ENCODE peak calls at places on chromosomes 1 and 21, in nine cellular contexts. N, E, B, Q, G, C, F, T and H are unnamed samples.

GRCh38 chr1:165954940-165955339 is 127.5 kb downstream of the UCK2 start:
- DNase-seq in Q (no peak), C (no peak), G (no peak), E (no peak), T (peak; percentile 28), F (no peak), N (no peak), B (no peak), H (no peak)

GRCh38 chr1:236476019-236476418 is 47.8 kb upstream of the LGALS8 start:
- DNase-seq in N (no peak), B (no peak), F (no peak), C (no peak), T (no peak), G (no peak), Q (no peak), E (no peak), H (no peak)

GRCh38 chr1:34362949-34363348 is 186.2 kb downstream of the C1orf94 start:
- DNase-seq in E (no peak), T (peak; percentile 21), Q (no peak), B (no peak), N (no peak), C (no peak), F (no peak), G (no peak), H (no peak)

GRCh38 chr1:147647796-147648633 is 22.3 kb downstream of the ACP6 start:
- DNase-seq in E (no peak), G (no peak), Q (no peak), C (no peak), F (no peak), N (no peak), T (no peak), B (no peak), H (peak; percentile 59)

GRCh38 chr1:101236546-101237228 is at the start of gene S1PR1:
- DNase-seq in N (peak; percentile 26), G (peak; percentile 90), B (peak; percentile 80), F (peak; percentile 62), Q (no peak), C (peak; percentile 75), E (peak; percentile 87), T (peak; percentile 85), H (no peak)

GRCh38 chr1:173503391-173503790 is 26.3 kb downstream of the PRDX6 start:
- DNase-seq in Q (no peak), B (no peak), F (no peak), N (no peak), E (no peak), T (peak; percentile 19), C (no peak), G (no peak), H (no peak)

GRCh38 chr1:215957692-215958091 is 390.6 kb downstream of the KCTD3 start:
- DNase-seq in B (no peak), Q (no peak), E (peak; percentile 49), G (no peak), N (no peak), F (no peak), T (no peak), C (no peak), H (no peak)

GRCh38 chr1:65741993-65742392 is 50.7 kb upstream of the PDE4B start:
- DNase-seq in N (no peak), G (no peak), B (no peak), C (no peak), Q (no peak), T (no peak), F (no peak), E (no peak), H (no peak)

GRCh38 chr21:44010429-44010828 is 1.7 kb upstream of the TRAPPC10 start:
- DNase-seq in C (no peak), F (no peak), B (no peak), G (no peak), T (no peak), E (no peak), Q (no peak), N (no peak), H (no peak)

GRCh38 chr1:44134071-44134920 is 7.1 kb downstream of the KLF18 start:
- DNase-seq in G (no peak), E (no peak), C (no peak), Q (no peak), T (no peak), F (no peak), N (no peak), B (no peak), H (no peak)

GRCh38 chr21:42262826-42263225 is 43.9 kb downstream of the ABCG1 start:
- DNase-seq in N (no peak), F (no peak), Q (no peak), E (no peak), B (no peak), C (no peak), G (peak; percentile 83), T (no peak), H (no peak)

GRCh38 chr1:76254165-76255043 is 179.9 kb downstream of the ST6GALNAC3 start:
- DNase-seq in C (peak; percentile 30), G (no peak), T (no peak), N (no peak), E (no peak), B (peak; percentile 49), F (no peak), Q (no peak), H (no peak)